ENCODE peak calls at places on chromosome X, in four cellular contexts. S, C, B and T are unnamed samples.

GRCh38 chrX:108270280-108270679 is 167.9 kb downstream of the COL4A6 start:
- DNase-seq in S (no peak), C (no peak), B (no peak), T (no peak)

GRCh38 chrX:53714580-53715335 is 28.2 kb upstream of the HUWE1 start:
- DNase-seq in S (no peak), C (peak; percentile 14), B (peak; percentile 10), T (peak; percentile 30)

GRCh38 chrX:81414630-81415029 is 212.7 kb downstream of the SH3BGRL start:
- DNase-seq in S (no peak), C (no peak), B (no peak), T (peak; percentile 11)

GRCh38 chrX:141405486-141405877 is 163.2 kb upstream of the SPANXC start:
- DNase-seq in S (no peak), C (no peak), B (no peak), T (peak; percentile 7)

GRCh38 chrX:34918091-34918736 is 24.4 kb upstream of the FAM47B start:
- DNase-seq in S (no peak), C (peak; percentile 67), B (no peak), T (no peak)

GRCh38 chrX:153438522-153438921 is 7.3 kb downstream of the TREX2 start:
- DNase-seq in S (peak; percentile 26), C (peak; percentile 40), B (no peak), T (peak; percentile 39)

GRCh38 chrX:129496625-129497024 is 26.7 kb downstream of the SMARCA1 start:
- DNase-seq in S (no peak), C (peak; percentile 59), B (no peak), T (no peak)

GRCh38 chrX:13398073-13398823 is 78.4 kb upstream of the ATXN3L start:
- DNase-seq in S (no peak), C (peak; percentile 99), B (no peak), T (peak; percentile 92)

GRCh38 chrX:49185062-49185394 is 1.1 kb downstream of the PRICKLE3 start:
- DNase-seq in S (no peak), C (no peak), B (no peak), T (no peak)

GRCh38 chrX:8084023-8084422 is 87.0 kb downstream of the VCX2 start:
- DNase-seq in S (peak; percentile 24), C (peak; percentile 2), B (no peak), T (no peak)

GRCh38 chrX:27555514-27555913 is 34.6 kb upstream of the DCAF8L2 start:
- DNase-seq in S (peak; percentile 28), C (no peak), B (no peak), T (peak; percentile 41)

GRCh38 chrX:104659037-104659744 is 93.2 kb downstream of the IL1RAPL2 start:
- DNase-seq in S (no peak), C (no peak), B (no peak), T (peak; percentile 57)

GRCh38 chrX:110462957-110463356 is 104.3 kb downstream of the RTL9 start:
- DNase-seq in S (no peak), C (peak; percentile 14), B (no peak), T (peak; percentile 18)

GRCh38 chrX:42708222-42708621 is 69.7 kb downstream of the PPP1R2C start:
- DNase-seq in S (no peak), C (peak; percentile 40), B (no peak), T (no peak)

GRCh38 chrX:103792916-103793540 is 16.4 kb downstream of the PLP1 start:
- DNase-seq in S (no peak), C (peak; percentile 82), B (no peak), T (no peak)

GRCh38 chrX:102979536-102979935 is 42.5 kb downstream of the RAB40AL start:
- DNase-seq in S (no peak), C (no peak), B (no peak), T (no peak)

GRCh38 chrX:13688384-13688771 is 550 bp upstream of the RAB9A start:
- DNase-seq in S (no peak), C (no peak), B (no peak), T (peak; percentile 27)

GRCh38 chrX:103362504-103362903 is 6.2 kb downstream of the TCEAL9 start:
- DNase-seq in S (no peak), C (peak; percentile 72), B (no peak), T (no peak)